ENCODE peak calls at places on chromosomes 12 and 14, in six cellular contexts. One of them, this sample, is unnamed.

GRCh38 chr14:91264151-91265150 is 19.9 kb upstream of the GPR68 start:
- DNase-seq in WTC11: peak; percentile 45
- DNase-seq in A549: no peak
- DNase-seq in endothelial cell of umbilical vein: no peak
- DNase-seq in HepG2: no peak
- DNase-seq in H1: peak; percentile 71
- DNase-seq in this sample: peak; percentile 51

GRCh38 chr12:51187370-51187987 is 14.5 kb upstream of the TFCP2 start:
- DNase-seq in WTC11: no peak
- DNase-seq in A549: no peak
- DNase-seq in endothelial cell of umbilical vein: peak; percentile 5
- DNase-seq in HepG2: no peak
- DNase-seq in H1: no peak
- DNase-seq in this sample: no peak

GRCh38 chr14:103422981-103423600 is 37.9 kb downstream of the MARK3 start:
- DNase-seq in WTC11: no peak
- DNase-seq in A549: no peak
- DNase-seq in endothelial cell of umbilical vein: no peak
- DNase-seq in HepG2: no peak
- DNase-seq in H1: no peak
- DNase-seq in this sample: no peak

GRCh38 chr14:31927348-31927826 is 149.7 kb upstream of the ARHGAP5 start:
- DNase-seq in WTC11: no peak
- DNase-seq in A549: peak; percentile 84
- DNase-seq in endothelial cell of umbilical vein: peak; percentile 92
- DNase-seq in HepG2: peak; percentile 44
- DNase-seq in H1: no peak
- DNase-seq in this sample: no peak

GRCh38 chr12:42810006-42810405 is 220.5 kb upstream of the PRICKLE1 start:
- DNase-seq in WTC11: no peak
- DNase-seq in A549: no peak
- DNase-seq in endothelial cell of umbilical vein: no peak
- DNase-seq in HepG2: no peak
- DNase-seq in H1: no peak
- DNase-seq in this sample: no peak

GRCh38 chr14:39015360-39015961 is 87.6 kb downstream of the SEC23A start:
- DNase-seq in WTC11: peak; percentile 17
- DNase-seq in A549: peak; percentile 64
- DNase-seq in endothelial cell of umbilical vein: peak; percentile 76
- DNase-seq in HepG2: peak; percentile 84
- DNase-seq in H1: no peak
- DNase-seq in this sample: peak; percentile 32

GRCh38 chr12:94725375-94726168 is 75.2 kb upstream of the TMCC3 start:
- DNase-seq in WTC11: peak; percentile 21
- DNase-seq in A549: peak; percentile 66
- DNase-seq in endothelial cell of umbilical vein: peak; percentile 71
- DNase-seq in HepG2: peak; percentile 23
- DNase-seq in H1: no peak
- DNase-seq in this sample: peak; percentile 19

GRCh38 chr14:94378527-94379290 is 9.7 kb downstream of the SERPINA1 start:
- DNase-seq in WTC11: no peak
- DNase-seq in A549: no peak
- DNase-seq in endothelial cell of umbilical vein: no peak
- DNase-seq in HepG2: no peak
- DNase-seq in H1: no peak
- DNase-seq in this sample: no peak

GRCh38 chr14:70265422-70265821 is 76.7 kb upstream of the SLC8A3 start:
- DNase-seq in WTC11: no peak
- DNase-seq in A549: no peak
- DNase-seq in endothelial cell of umbilical vein: no peak
- DNase-seq in HepG2: no peak
- DNase-seq in H1: no peak
- DNase-seq in this sample: no peak

GRCh38 chr14:95609398-95609990 is 74.6 kb downstream of the GLRX5 start:
- DNase-seq in WTC11: peak; percentile 75
- DNase-seq in A549: peak; percentile 53
- DNase-seq in endothelial cell of umbilical vein: peak; percentile 29
- DNase-seq in HepG2: peak; percentile 39
- DNase-seq in H1: peak; percentile 80
- DNase-seq in this sample: peak; percentile 14

GRCh38 chr12:97713972-97714588 is 251.5 kb downstream of the RMST start:
- DNase-seq in WTC11: no peak
- DNase-seq in A549: no peak
- DNase-seq in endothelial cell of umbilical vein: no peak
- DNase-seq in HepG2: no peak
- DNase-seq in H1: no peak
- DNase-seq in this sample: no peak

GRCh38 chr12:117033382-117034045 is 65.7 kb downstream of the TESC start:
- DNase-seq in WTC11: no peak
- DNase-seq in A549: no peak
- DNase-seq in endothelial cell of umbilical vein: no peak
- DNase-seq in HepG2: no peak
- DNase-seq in H1: no peak
- DNase-seq in this sample: no peak

GRCh38 chr14:25953532-25954144 is 644.2 kb downstream of the NOVA1 start:
- DNase-seq in WTC11: no peak
- DNase-seq in A549: no peak
- DNase-seq in endothelial cell of umbilical vein: peak; percentile 91
- DNase-seq in HepG2: no peak
- DNase-seq in H1: no peak
- DNase-seq in this sample: no peak

GRCh38 chr12:25040593-25040992 is 91.7 kb upstream of the BCAT1 start:
- DNase-seq in WTC11: no peak
- DNase-seq in A549: no peak
- DNase-seq in endothelial cell of umbilical vein: peak; percentile 7
- DNase-seq in HepG2: no peak
- DNase-seq in H1: no peak
- DNase-seq in this sample: no peak

GRCh38 chr12:67077617-67078016 is 191.5 kb upstream of the CAND1 start:
- DNase-seq in WTC11: no peak
- DNase-seq in A549: no peak
- DNase-seq in endothelial cell of umbilical vein: no peak
- DNase-seq in HepG2: no peak
- DNase-seq in H1: no peak
- DNase-seq in this sample: no peak

GRCh38 chr12:64633940-64634337 is 23.6 kb downstream of the RASSF3 start:
- DNase-seq in WTC11: no peak
- DNase-seq in A549: peak; percentile 92
- DNase-seq in endothelial cell of umbilical vein: peak; percentile 80
- DNase-seq in HepG2: peak; percentile 88
- DNase-seq in H1: no peak
- DNase-seq in this sample: no peak

GRCh38 chr14:74508292-74508731 is 14.7 kb downstream of the ISCA2 start:
- DNase-seq in WTC11: peak; percentile 76
- DNase-seq in A549: peak; percentile 41
- DNase-seq in endothelial cell of umbilical vein: no peak
- DNase-seq in HepG2: peak; percentile 54
- DNase-seq in H1: no peak
- DNase-seq in this sample: no peak

GRCh38 chr12:48105321-48105866 is 485 bp downstream of the SENP1 start:
- DNase-seq in WTC11: no peak
- DNase-seq in A549: no peak
- DNase-seq in endothelial cell of umbilical vein: peak; percentile 56
- DNase-seq in HepG2: no peak
- DNase-seq in H1: no peak
- DNase-seq in this sample: no peak

GRCh38 chr14:54356172-54356571 is 40.6 kb upstream of the CDKN3 start:
- DNase-seq in WTC11: no peak
- DNase-seq in A549: no peak
- DNase-seq in endothelial cell of umbilical vein: no peak
- DNase-seq in HepG2: peak; percentile 58
- DNase-seq in H1: no peak
- DNase-seq in this sample: no peak

GRCh38 chr12:120362516-120363273 is 6.3 kb downstream of the MSI1 start:
- DNase-seq in WTC11: no peak
- DNase-seq in A549: no peak
- DNase-seq in endothelial cell of umbilical vein: no peak
- DNase-seq in HepG2: no peak
- DNase-seq in H1: no peak
- DNase-seq in this sample: no peak

GRCh38 chr14:69088523-69089445 is 64.1 kb downstream of the DCAF5 start:
- DNase-seq in WTC11: no peak
- DNase-seq in A549: no peak
- DNase-seq in endothelial cell of umbilical vein: no peak
- DNase-seq in HepG2: no peak
- DNase-seq in H1: no peak
- DNase-seq in this sample: no peak

GRCh38 chr12:110742718-110743570 is at the start of gene PPP1CC:
- DNase-seq in WTC11: peak; percentile 94
- DNase-seq in A549: peak; percentile 96
- DNase-seq in endothelial cell of umbilical vein: peak; percentile 90
- DNase-seq in HepG2: peak; percentile 88
- DNase-seq in H1: peak; percentile 94
- DNase-seq in this sample: peak; percentile 94

GRCh38 chr12:48184549-48184922 is 1.1 kb downstream of the CCDC184 start:
- DNase-seq in WTC11: no peak
- DNase-seq in A549: no peak
- DNase-seq in endothelial cell of umbilical vein: no peak
- DNase-seq in HepG2: no peak
- DNase-seq in H1: no peak
- DNase-seq in this sample: no peak

GRCh38 chr14:74647061-74647833 is 35.2 kb upstream of the LTBP2 start:
- DNase-seq in WTC11: no peak
- DNase-seq in A549: no peak
- DNase-seq in endothelial cell of umbilical vein: no peak
- DNase-seq in HepG2: no peak
- DNase-seq in H1: no peak
- DNase-seq in this sample: no peak

GRCh38 chr14:50955373-50956043 is 11.2 kb upstream of the PYGL start:
- DNase-seq in WTC11: peak; percentile 55
- DNase-seq in A549: peak; percentile 98
- DNase-seq in endothelial cell of umbilical vein: peak; percentile 73
- DNase-seq in HepG2: peak; percentile 82
- DNase-seq in H1: no peak
- DNase-seq in this sample: peak; percentile 78

GRCh38 chr12:6115389-6115788 is 9.1 kb downstream of the VWF start:
- DNase-seq in WTC11: no peak
- DNase-seq in A549: no peak
- DNase-seq in endothelial cell of umbilical vein: peak; percentile 69
- DNase-seq in HepG2: no peak
- DNase-seq in H1: no peak
- DNase-seq in this sample: no peak

GRCh38 chr14:68669101-68669500 is 123.8 kb downstream of the ZFP36L1 start:
- DNase-seq in WTC11: no peak
- DNase-seq in A549: no peak
- DNase-seq in endothelial cell of umbilical vein: no peak
- DNase-seq in HepG2: no peak
- DNase-seq in H1: no peak
- DNase-seq in this sample: no peak

GRCh38 chr14:100341301-100342031 is 18.3 kb downstream of the SLC25A47 start:
- DNase-seq in WTC11: no peak
- DNase-seq in A549: peak; percentile 60
- DNase-seq in endothelial cell of umbilical vein: peak; percentile 98
- DNase-seq in HepG2: no peak
- DNase-seq in H1: no peak
- DNase-seq in this sample: no peak
- TF ChIP-seq JUN in WTC11: no peak
- TF ChIP-seq JUN in A549: no peak
- TF ChIP-seq JUN in endothelial cell of umbilical vein: peak; percentile 75
- TF ChIP-seq JUN in HepG2: no peak
- TF ChIP-seq JUN in H1: no peak
- TF ChIP-seq JUN in this sample: no peak

DNA sequence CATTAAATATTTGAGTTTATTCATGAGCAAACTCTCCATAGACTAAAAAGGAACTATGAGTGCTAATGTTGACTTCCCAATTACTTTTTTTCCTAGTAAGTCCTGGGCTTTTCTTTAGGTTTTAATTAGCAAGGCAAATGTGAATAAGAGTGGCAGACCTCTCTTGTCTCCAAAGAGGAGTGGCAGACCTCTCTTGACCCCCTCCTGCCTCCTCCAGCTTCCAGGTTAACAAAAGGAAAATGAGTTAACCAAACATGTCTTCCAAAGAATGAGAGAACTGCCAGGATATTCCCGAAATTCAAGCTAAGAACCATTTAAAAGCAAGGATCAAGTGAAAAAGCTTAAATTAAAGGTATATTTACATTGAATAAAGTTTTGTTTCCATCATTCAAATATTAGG is 253.2 kb downstream of the MDGA2 start:
- DNase-seq in WTC11: no peak
- DNase-seq in A549: no peak
- DNase-seq in endothelial cell of umbilical vein: no peak
- DNase-seq in HepG2: no peak
- DNase-seq in H1: no peak
- DNase-seq in this sample: no peak
- TF ChIP-seq JUN in WTC11: no peak
- TF ChIP-seq JUN in A549: no peak
- TF ChIP-seq JUN in endothelial cell of umbilical vein: no peak
- TF ChIP-seq JUN in HepG2: no peak
- TF ChIP-seq JUN in H1: no peak
- TF ChIP-seq JUN in this sample: no peak

DNA sequence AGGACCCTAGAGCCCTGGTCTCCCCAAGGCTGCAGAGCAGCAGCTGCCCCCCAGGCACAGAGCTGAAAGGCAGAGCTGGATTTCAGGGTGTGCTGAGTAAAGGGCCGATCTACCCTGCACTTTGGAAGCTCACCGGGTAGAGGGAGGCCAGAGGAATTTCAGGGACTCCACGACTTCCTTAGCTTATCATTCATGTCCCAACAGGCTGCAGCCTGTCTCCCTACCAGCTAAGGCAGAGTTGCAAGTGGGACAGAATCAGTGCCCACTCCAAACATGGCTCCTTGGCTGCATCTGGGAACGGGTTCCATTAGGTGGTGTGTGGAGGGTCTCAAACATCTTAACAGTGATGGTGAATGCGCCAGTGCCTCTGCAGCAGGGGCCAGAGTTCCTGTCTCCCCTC is 27.5 kb downstream of the MMAB start:
- DNase-seq in WTC11: no peak
- DNase-seq in A549: no peak
- DNase-seq in endothelial cell of umbilical vein: no peak
- DNase-seq in HepG2: no peak
- DNase-seq in H1: no peak
- DNase-seq in this sample: no peak
- TF ChIP-seq JUN in WTC11: no peak
- TF ChIP-seq JUN in A549: no peak
- TF ChIP-seq JUN in endothelial cell of umbilical vein: no peak
- TF ChIP-seq JUN in HepG2: no peak
- TF ChIP-seq JUN in H1: no peak
- TF ChIP-seq JUN in this sample: no peak

DNA sequence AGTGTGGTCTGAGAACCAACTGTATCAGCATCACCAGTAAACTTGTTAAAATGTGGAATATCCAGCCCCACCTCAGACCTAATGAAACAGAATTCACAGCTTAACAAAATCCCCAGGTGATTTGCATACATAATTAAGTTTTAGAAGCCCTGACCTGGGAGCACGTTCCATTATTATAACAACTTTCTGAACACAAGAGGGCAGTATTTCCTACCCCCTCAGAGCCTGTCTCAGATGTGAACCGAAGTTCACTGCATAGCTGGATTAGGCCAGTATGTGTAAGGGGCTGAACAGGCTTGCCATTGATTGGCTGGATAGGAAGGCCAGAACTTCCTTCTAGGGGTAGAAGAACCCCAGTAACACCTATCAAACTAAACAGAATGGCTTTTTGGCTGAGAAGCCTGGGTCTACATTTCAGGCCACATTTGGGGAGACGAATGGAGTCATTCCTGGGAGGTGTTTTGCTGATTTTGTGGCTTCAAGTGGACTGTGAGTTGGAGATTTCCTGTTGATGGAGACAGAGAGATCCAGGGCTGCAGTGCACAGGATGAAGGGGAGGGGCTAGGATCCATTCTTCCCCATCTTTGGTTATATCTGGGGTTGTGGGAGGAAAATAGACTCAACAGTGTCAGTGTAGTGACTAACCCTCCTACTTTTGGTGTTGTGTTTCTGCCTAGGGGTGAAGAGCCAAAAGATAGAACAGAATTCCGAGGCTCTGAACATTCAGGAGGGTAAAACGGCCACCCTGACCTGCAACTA is 94.7 kb upstream of the OR4E1 start:
- DNase-seq in WTC11: no peak
- DNase-seq in A549: peak; percentile 26
- DNase-seq in endothelial cell of umbilical vein: peak; percentile 38
- DNase-seq in HepG2: peak; percentile 42
- DNase-seq in H1: no peak
- DNase-seq in this sample: peak; percentile 28
- TF ChIP-seq JUN in WTC11: no peak
- TF ChIP-seq JUN in A549: no peak
- TF ChIP-seq JUN in endothelial cell of umbilical vein: no peak
- TF ChIP-seq JUN in HepG2: no peak
- TF ChIP-seq JUN in H1: no peak
- TF ChIP-seq JUN in this sample: no peak